ENCODE peak calls at places on chromosomes 12 and 14, in five cellular contexts. O, K, Q, X and B are unnamed samples.

GRCh38 chr12:4273651-4274395 is at the start of gene CCND2:
- DNase-seq in O (no peak), K (no peak), Q (peak; percentile 89), X (peak; percentile 56), B (peak; percentile 19)

GRCh38 chr14:105338392-105338791 is 23.8 kb downstream of the PACS2 start:
- DNase-seq in O (no peak), K (no peak), Q (no peak), X (no peak), B (no peak)

GRCh38 chr12:27946396-27946795 is 26.1 kb downstream of the PTHLH start:
- DNase-seq in O (no peak), K (no peak), Q (no peak), X (peak; percentile 84), B (no peak)

GRCh38 chr12:92108651-92109050 is 37.0 kb downstream of the BTG1 start:
- DNase-seq in O (no peak), K (no peak), Q (no peak), X (no peak), B (no peak)

GRCh38 chr12:110932048-110932447 is 11.7 kb upstream of the MYL2 start:
- DNase-seq in O (no peak), K (peak; percentile 40), Q (no peak), X (no peak), B (no peak)

GRCh38 chr12:67590122-67590795 is 58.3 kb upstream of the DYRK2 start:
- DNase-seq in O (no peak), K (no peak), Q (peak; percentile 11), X (no peak), B (no peak)

GRCh38 chr14:95460647-95461478 is 55.6 kb downstream of the SYNE3 start:
- DNase-seq in O (peak; percentile 37), K (peak; percentile 45), Q (no peak), X (peak; percentile 70), B (peak; percentile 52)

GRCh38 chr12:31728289-31728916 is 418 bp downstream of the AMN1 start:
- DNase-seq in O (no peak), K (no peak), Q (no peak), X (no peak), B (no peak)

GRCh38 chr14:104369208-104369607 is 210.4 kb upstream of the C14orf180 start:
- DNase-seq in O (no peak), K (no peak), Q (no peak), X (no peak), B (no peak)

GRCh38 chr14:101071493-101071891 is 168.0 kb upstream of the RTL1 start:
- DNase-seq in O (no peak), K (no peak), Q (no peak), X (no peak), B (no peak)

GRCh38 chr12:54683388-54683787 is 35.2 kb upstream of the DCD start:
- DNase-seq in O (no peak), K (no peak), Q (no peak), X (no peak), B (no peak)

GRCh38 chr12:67842124-67842523 is 147.1 kb upstream of the IFNG-AS1 start:
- DNase-seq in O (no peak), K (no peak), Q (no peak), X (no peak), B (no peak)

GRCh38 chr12:107554941-107555340 is 130.7 kb upstream of the PWP1 start:
- DNase-seq in O (no peak), K (no peak), Q (no peak), X (no peak), B (no peak)

GRCh38 chr12:116538682-116539264 is 20.4 kb upstream of the MAP1LC3B2 start:
- DNase-seq in O (no peak), K (no peak), Q (no peak), X (no peak), B (no peak)

GRCh38 chr14:62126885-62127478 is 364.8 kb downstream of the SNAPC1 start:
- DNase-seq in O (peak; percentile 40), K (peak; percentile 85), Q (peak; percentile 43), X (peak; percentile 23), B (peak; percentile 75)

GRCh38 chr12:80805106-80805505 is 88.4 kb downstream of the MYF5 start:
- DNase-seq in O (no peak), K (no peak), Q (no peak), X (no peak), B (no peak)

GRCh38 chr12:95546491-95546813 is 4.8 kb downstream of the USP44 start:
- DNase-seq in O (no peak), K (no peak), Q (no peak), X (no peak), B (no peak)

GRCh38 chr14:90808759-90809529 is 7.3 kb downstream of the TTC7B start:
- DNase-seq in O (no peak), K (no peak), Q (no peak), X (peak; percentile 37), B (no peak)

GRCh38 chr14:92259613-92260357 is 63.2 kb upstream of the SLC24A4 start:
- DNase-seq in O (no peak), K (no peak), Q (no peak), X (no peak), B (no peak)

GRCh38 chr14:28756896-28757570 is 9.6 kb upstream of the FOXG1 start:
- DNase-seq in O (no peak), K (peak; percentile 63), Q (peak; percentile 37), X (peak; percentile 45), B (peak; percentile 34)

GRCh38 chr12:81866081-81866480 is 106.9 kb upstream of the PPFIA2 start:
- DNase-seq in O (no peak), K (no peak), Q (peak; percentile 1), X (no peak), B (no peak)

GRCh38 chr14:36315159-36315853 is 5.1 kb downstream of the MBIP start:
- DNase-seq in O (no peak), K (no peak), Q (peak; percentile 13), X (no peak), B (no peak)

GRCh38 chr12:49566361-49566760 is 1.6 kb downstream of the MCRS1 start:
- DNase-seq in O (no peak), K (no peak), Q (no peak), X (no peak), B (no peak)

GRCh38 chr12:71639341-71639760 is 24.3 kb downstream of the ZFC3H1 start:
- DNase-seq in O (no peak), K (peak; percentile 22), Q (peak; percentile 4), X (no peak), B (no peak)

GRCh38 chr12:58833844-58834243 is 86.5 kb downstream of the LRIG3 start:
- DNase-seq in O (no peak), K (peak; percentile 27), Q (no peak), X (no peak), B (no peak)

GRCh38 chr12:101619868-101620761 is 25.3 kb downstream of the MYBPC1 start:
- DNase-seq in O (no peak), K (no peak), Q (no peak), X (no peak), B (no peak)

GRCh38 chr12:1773937-1774655 is 46.3 kb upstream of the LRTM2 start:
- DNase-seq in O (no peak), K (no peak), Q (no peak), X (no peak), B (no peak)

GRCh38 chr14:90276627-90277367 is 20.4 kb downstream of the PSMC1 start:
- DNase-seq in O (no peak), K (peak; percentile 13), Q (no peak), X (no peak), B (no peak)

GRCh38 chr14:20631821-20632389 is 9.6 kb downstream of the OR6S1 start:
- DNase-seq in O (no peak), K (peak; percentile 81), Q (peak; percentile 64), X (peak; percentile 20), B (peak; percentile 31)

GRCh38 chr12:113863455-113863845 is 102.7 kb downstream of the RBM19 start:
- DNase-seq in O (no peak), K (no peak), Q (no peak), X (no peak), B (no peak)

GRCh38 chr12:84913151-84913550 is 552 bp upstream of the SLC6A15 start:
- DNase-seq in O (no peak), K (no peak), Q (peak; percentile 45), X (no peak), B (no peak)

GRCh38 chr14:24369463-24369862 is 1.5 kb downstream of the NFATC4 start:
- DNase-seq in O (no peak), K (no peak), Q (no peak), X (no peak), B (no peak)

GRCh38 chr12:53252349-53252916 is 15.7 kb upstream of the ESPL1 start:
- DNase-seq in O (no peak), K (peak; percentile 82), Q (peak; percentile 50), X (no peak), B (no peak)

GRCh38 chr14:61098711-61099110 is 117.7 kb downstream of the SLC38A6 start:
- DNase-seq in O (no peak), K (peak; percentile 74), Q (no peak), X (no peak), B (peak; percentile 43)

GRCh38 chr14:99478133-99478532 is 2.5 kb downstream of the SETD3 start:
- DNase-seq in O (no peak), K (no peak), Q (no peak), X (no peak), B (no peak)
- H3K4me1 ChIP-seq in O (peaks cover 12% of the 10 kb centered on the region), K (peaks cover 20% of the 10 kb centered on the region), Q (peaks cover 16% of the 10 kb centered on the region), X (peaks cover 9% of the 10 kb centered on the region), B (peaks cover 22% of the 10 kb centered on the region)

GRCh38 chr12:7130791-7131501 is 775 bp downstream of the CLSTN3 start:
- DNase-seq in O (no peak), K (peak; percentile 50), Q (no peak), X (peak; percentile 39), B (peak; percentile 20)
- TF ChIP-seq EZH2 in O (no peak), K (no peak), Q (no peak), X (no peak), B (no peak)

DNA sequence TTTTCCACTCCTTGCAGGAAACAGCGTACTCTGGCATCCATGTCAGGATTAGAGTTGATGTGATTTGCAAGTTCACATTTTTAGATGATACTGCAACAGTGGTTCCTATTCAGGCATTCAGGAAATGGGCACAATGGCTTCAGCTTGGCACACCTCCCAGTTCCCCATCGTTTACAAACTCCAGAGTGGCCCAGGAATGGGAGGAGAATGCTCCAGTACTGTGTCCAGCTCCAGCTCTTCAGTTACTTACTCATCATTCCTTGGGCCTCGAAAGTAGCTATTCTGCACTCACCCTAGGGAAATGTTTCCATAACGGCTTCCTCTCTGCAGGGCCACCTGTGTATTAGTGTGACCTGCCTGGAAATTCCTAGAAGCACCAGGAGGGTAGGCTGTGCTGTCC is 239.7 kb upstream of the RGS6 start:
- DNase-seq in O (no peak), K (peak; percentile 43), Q (no peak), X (peak; percentile 74), B (peak; percentile 72)
- H3K27ac ChIP-seq in O (no peak overlapping the region), K (no peak overlapping the region), Q (no peak overlapping the region), X (peak overlapping the region; percentile 30), B (no peak overlapping the region)

GRCh38 chr14:55104051-55104954 is 24.7 kb upstream of the LGALS3 start:
- DNase-seq in O (no peak), K (no peak), Q (no peak), X (no peak), B (no peak)
- H3K4me1 ChIP-seq in O (peaks cover 61% of the 10 kb centered on the region), K (peaks cover 55% of the 10 kb centered on the region), Q (peaks cover 45% of the 10 kb centered on the region), X (peaks cover 44% of the 10 kb centered on the region), B (peaks cover 39% of the 10 kb centered on the region)

DNA sequence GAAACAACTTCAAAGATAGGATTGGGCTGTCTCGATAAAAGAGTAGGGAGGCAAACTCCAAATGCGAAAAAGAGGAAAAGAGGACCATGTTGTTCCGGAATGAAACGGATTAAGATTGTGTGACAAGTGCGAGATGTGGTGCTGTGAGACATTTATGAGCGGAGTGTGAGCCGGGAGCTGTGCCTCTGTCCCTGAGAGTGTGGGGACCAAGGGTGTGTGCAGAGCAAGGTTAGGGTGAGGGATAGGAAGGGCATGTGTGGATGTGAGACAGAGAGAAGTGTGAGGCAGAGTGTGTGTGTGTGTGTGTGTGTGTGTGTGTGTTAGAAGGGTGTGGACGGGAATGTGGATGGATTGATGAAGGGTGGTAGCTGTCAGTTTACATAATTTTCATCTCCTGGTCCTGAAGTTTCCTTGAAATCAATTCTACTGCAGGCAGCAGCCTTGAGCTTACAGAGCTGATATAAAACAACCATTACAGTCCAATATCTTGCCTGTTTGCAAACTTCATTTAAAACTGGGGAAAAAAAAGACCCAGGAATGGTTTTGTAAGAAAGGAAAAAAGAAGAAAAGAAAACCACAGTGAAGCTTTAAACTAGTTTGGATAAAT is 4.3 kb upstream of the OTX2 start:
- DNase-seq in O (no peak), K (no peak), Q (no peak), X (no peak), B (no peak)
- TF ChIP-seq EZH2 in O (no peak), K (no peak), Q (peak; percentile 88), X (no peak), B (no peak)